ENCODE peak calls at places on chromosome 17, in ten cellular contexts. X, P, O, S, E, F, C, B, N and K are unnamed samples.

GRCh38 chr17:82187500-82187899 is 25.1 kb downstream of the CCDC57 start:
- DNase-seq in S (no peak), C (no peak), B (no peak), O (no peak), N (no peak), F (no peak), X (no peak), E (no peak), P (no peak), K (no peak)

GRCh38 chr17:596287-596686 is 118.4 kb downstream of the VPS53 start:
- DNase-seq in C (no peak), S (no peak), X (no peak), B (peak; percentile 43), O (no peak), P (no peak), F (no peak), E (no peak), N (no peak), K (no peak)

GRCh38 chr17:78356163-78356713 is 3.6 kb downstream of the SOCS3 start:
- DNase-seq in S (peak; percentile 96), X (no peak), N (peak; percentile 85), B (peak; percentile 90), F (no peak), P (peak; percentile 86), E (peak; percentile 87), C (peak; percentile 95), O (no peak), K (peak; percentile 90)

GRCh38 chr17:63447688-63448005 is 1.5 kb upstream of the CYB561 start:
- DNase-seq in C (no peak), E (no peak), O (no peak), F (no peak), N (no peak), B (no peak), P (no peak), X (no peak), S (no peak), K (no peak)

GRCh38 chr17:17416007-17416399 is 60.8 kb upstream of the MED9 start:
- DNase-seq in E (no peak), F (no peak), N (no peak), O (no peak), B (peak; percentile 84), S (peak; percentile 58), P (no peak), X (no peak), C (peak; percentile 51), K (no peak)

GRCh38 chr17:3982113-3982512 is 17.9 kb upstream of the ATP2A3 start:
- DNase-seq in B (no peak), X (no peak), N (no peak), O (no peak), P (no peak), S (no peak), E (no peak), F (no peak), C (no peak), K (no peak)

GRCh38 chr17:46123607-46124006 is 69.6 kb downstream of the KANSL1 start:
- DNase-seq in B (no peak), N (no peak), E (no peak), P (no peak), X (no peak), C (no peak), S (no peak), O (no peak), F (no peak), K (no peak)

GRCh38 chr17:62627219-62627903 is at the start of gene MRC2:
- DNase-seq in B (peak; percentile 88), F (peak; percentile 90), O (peak; percentile 83), X (peak; percentile 77), N (no peak), P (peak; percentile 59), S (peak; percentile 33), E (no peak), C (peak; percentile 63), K (peak; percentile 42)

GRCh38 chr17:57544834-57545463 is 200.2 kb downstream of the CCDC182 start:
- DNase-seq in F (no peak), N (no peak), C (no peak), P (no peak), X (no peak), O (no peak), B (no peak), E (no peak), S (no peak), K (no peak)